ENCODE peak calls at places on chromosomes 2 and 18, in six cellular contexts. R, X, E, I, P and W are unnamed samples.
A peak's percentile ranks its signal among the peaks of the same experiment; 100 is the strongest.

GRCh38 chr2:125516496-125517109 is 1139.4 kb upstream of the GYPC start:
- DNase-seq in R (peak; percentile 6), X (no peak), E (no peak), I (no peak), P (no peak), W (no peak)

GRCh38 chr2:106359512-106359911 is 108.7 kb downstream of the RGPD3 start:
- DNase-seq in R (no peak), X (no peak), E (no peak), I (no peak), P (no peak), W (no peak)

GRCh38 chr2:20599001-20599600 is 51.8 kb downstream of the HS1BP3 start:
- DNase-seq in R (no peak), X (no peak), E (peak; percentile 30), I (peak; percentile 89), P (no peak), W (no peak)

GRCh38 chr2:176496756-176497155 is 227.5 kb downstream of the MTX2 start:
- DNase-seq in R (no peak), X (no peak), E (no peak), I (no peak), P (no peak), W (no peak)

GRCh38 chr18:37565138-37565984 is at the start of gene CELF4:
- DNase-seq in R (peak; percentile 41), X (no peak), E (no peak), I (peak; percentile 74), P (no peak), W (no peak)

GRCh38 chr2:219142329-219142728 is 18.3 kb downstream of the NHEJ1 start:
- DNase-seq in R (peak; percentile 35), X (peak; percentile 76), E (no peak), I (no peak), P (peak; percentile 68), W (peak; percentile 75)

GRCh38 chr2:143946436-143947385 is 573.2 kb downstream of the ZEB2 start:
- DNase-seq in R (no peak), X (peak; percentile 49), E (no peak), I (no peak), P (no peak), W (peak; percentile 63)

GRCh38 chr2:68993660-68994059 is 19.2 kb downstream of the GKN1 start:
- DNase-seq in R (no peak), X (no peak), E (no peak), I (no peak), P (no peak), W (no peak)

GRCh38 chr18:61290616-61291015 is 42.6 kb upstream of the CDH20 start:
- DNase-seq in R (no peak), X (no peak), E (no peak), I (no peak), P (no peak), W (no peak)

GRCh38 chr18:50315100-50315871 is 27.8 kb upstream of the CXXC1 start:
- DNase-seq in R (no peak), X (no peak), E (no peak), I (no peak), P (no peak), W (no peak)

GRCh38 chr2:54814367-54815155 is 91.1 kb downstream of the EML6 start:
- DNase-seq in R (no peak), X (no peak), E (no peak), I (no peak), P (no peak), W (no peak)

GRCh38 chr2:39141346-39142011 is 20.6 kb upstream of the SOS1 start:
- DNase-seq in R (no peak), X (no peak), E (no peak), I (no peak), P (peak; percentile 70), W (no peak)

GRCh38 chr18:8034674-8035073 is 467.6 kb downstream of the PTPRM start:
- DNase-seq in R (no peak), X (no peak), E (no peak), I (no peak), P (no peak), W (no peak)

GRCh38 chr18:28412521-28412920 is 235.6 kb upstream of the CDH2 start:
- DNase-seq in R (no peak), X (no peak), E (no peak), I (no peak), P (no peak), W (no peak)

GRCh38 chr18:75208055-75208835 is 694 bp downstream of the PTGR3 start:
- DNase-seq in R (peak; percentile 61), X (no peak), E (peak; percentile 71), I (peak; percentile 89), P (peak; percentile 57), W (no peak)

GRCh38 chr2:126860395-126860794 is 38.3 kb upstream of the TEX51 start:
- DNase-seq in R (no peak), X (no peak), E (no peak), I (no peak), P (no peak), W (no peak)

GRCh38 chr18:51149605-51150429 is 47.7 kb downstream of the MEX3C start:
- DNase-seq in R (peak; percentile 60), X (no peak), E (no peak), I (no peak), P (peak; percentile 35), W (peak; percentile 6)

GRCh38 chr18:3305354-3305762 is 43.4 kb downstream of the MYL12B start:
- DNase-seq in R (peak; percentile 98), X (peak; percentile 86), E (no peak), I (no peak), P (peak; percentile 98), W (peak; percentile 96)

GRCh38 chr2:3459185-3460015 is 59.9 kb downstream of the ADI1 start:
- DNase-seq in R (no peak), X (no peak), E (peak; percentile 21), I (peak; percentile 77), P (no peak), W (no peak)

GRCh38 chr2:190978389-190979053 is 35.5 kb downstream of the STAT1 start:
- DNase-seq in R (peak; percentile 73), X (peak; percentile 15), E (no peak), I (no peak), P (peak; percentile 58), W (peak; percentile 30)

GRCh38 chr18:76437011-76437410 is 58.0 kb downstream of the ZNF516 start:
- DNase-seq in R (no peak), X (no peak), E (no peak), I (peak; percentile 45), P (no peak), W (no peak)

GRCh38 chr18:59878644-59879043 is 21.2 kb upstream of the PMAIP1 start:
- DNase-seq in R (no peak), X (no peak), E (no peak), I (no peak), P (no peak), W (no peak)

GRCh38 chr2:118047273-118047898 is 33.5 kb upstream of the CCDC93 start:
- DNase-seq in R (peak; percentile 57), X (no peak), E (no peak), I (no peak), P (peak; percentile 64), W (no peak)

GRCh38 chr2:178409261-178409660 is 41.7 kb downstream of the PRKRA start:
- DNase-seq in R (no peak), X (no peak), E (no peak), I (no peak), P (no peak), W (no peak)

GRCh38 chr2:68432696-68433658 is 34.1 kb downstream of the FBXO48 start:
- DNase-seq in R (no peak), X (no peak), E (no peak), I (peak; percentile 76), P (no peak), W (no peak)

GRCh38 chr2:159615936-159616733 is at the start of gene BAZ2B:
- DNase-seq in R (peak; percentile 88), X (no peak), E (no peak), I (no peak), P (peak; percentile 84), W (no peak)

GRCh38 chr2:34012728-34013302 is 413.7 kb upstream of the FAM98A start:
- DNase-seq in R (peak; percentile 54), X (no peak), E (peak; percentile 31), I (no peak), P (peak; percentile 18), W (peak; percentile 6)
- TF ChIP-seq CTCF in R (peak; percentile 68), X (peak; percentile 67), E (no peak), I (peak; percentile 45), P (peak; percentile 38), W (peak; percentile 43)

DNA sequence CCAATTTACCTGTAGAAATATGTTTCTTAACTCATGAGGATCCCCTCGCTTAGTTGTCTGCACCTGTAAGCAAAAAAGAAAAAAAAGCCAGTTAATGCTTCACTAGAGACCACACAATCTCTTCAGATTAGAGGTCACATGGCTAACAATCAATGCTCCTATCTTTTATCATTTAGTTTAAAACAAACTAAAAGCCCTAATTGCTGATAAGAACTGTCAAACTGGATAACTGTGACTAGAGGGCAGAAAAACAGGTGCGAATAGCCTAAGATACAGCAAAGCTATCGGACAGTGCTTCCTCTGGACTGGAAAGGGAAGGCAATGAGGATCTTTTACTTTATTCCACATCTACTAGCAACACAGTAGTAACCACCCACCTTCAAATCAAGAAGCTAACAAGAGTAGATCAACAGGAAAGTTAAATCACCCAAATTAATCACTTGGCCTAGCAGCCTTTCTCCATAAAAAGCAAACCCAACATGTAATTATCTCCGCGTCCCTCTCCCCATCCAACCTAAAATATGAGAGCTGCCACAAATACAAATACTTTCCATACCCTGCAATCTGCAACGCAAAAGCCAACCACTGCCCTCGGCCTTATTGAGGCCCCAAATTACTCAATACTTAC is 734 bp downstream of the SLC25A12 start:
- DNase-seq in R (peak; percentile 36), X (no peak), E (no peak), I (no peak), P (peak; percentile 33), W (no peak)
- TF ChIP-seq CTCF in R (no peak), X (no peak), E (no peak), I (no peak), P (no peak), W (no peak)

DNA sequence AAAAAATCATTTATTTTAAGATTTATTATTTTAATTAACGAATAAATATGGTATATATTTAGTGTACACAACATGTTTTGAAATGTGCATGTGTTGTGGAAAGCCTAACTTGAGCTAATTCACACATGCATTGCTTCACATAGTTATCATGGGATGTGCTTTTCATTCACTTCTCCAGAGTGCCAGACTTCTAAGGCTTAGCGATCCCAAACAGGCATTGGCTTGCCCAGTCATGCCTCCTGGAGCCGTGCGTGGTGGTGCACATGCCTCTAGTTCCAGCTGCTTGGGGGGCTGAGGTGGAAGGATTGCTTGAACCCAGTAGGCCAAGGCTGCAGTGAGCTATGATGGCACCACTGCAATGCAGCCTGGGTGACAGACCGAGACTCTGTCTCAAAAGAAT is 40.5 kb downstream of the ARHGEF4 start:
- DNase-seq in R (no peak), X (no peak), E (no peak), I (no peak), P (no peak), W (no peak)
- TF ChIP-seq CTCF in R (no peak), X (no peak), E (no peak), I (no peak), P (no peak), W (no peak)

GRCh38 chr2:56133441-56133840 is 50.3 kb upstream of the CCDC85A start:
- DNase-seq in R (no peak), X (no peak), E (no peak), I (no peak), P (no peak), W (no peak)

GRCh38 chr2:56132138-56132537 is 51.7 kb upstream of the CCDC85A start:
- DNase-seq in R (peak; percentile 77), X (no peak), E (no peak), I (no peak), P (peak; percentile 76), W (peak; percentile 10)

GRCh38 chr2:56128235-56128634 is 55.6 kb upstream of the CCDC85A start:
- DNase-seq in R (no peak), X (no peak), E (no peak), I (no peak), P (peak; percentile 5), W (no peak)

GRCh38 chr2:56127773-56128170 is 56.0 kb upstream of the CCDC85A start:
- DNase-seq in R (no peak), X (no peak), E (no peak), I (no peak), P (no peak), W (no peak)

GRCh38 chr2:56130463-56131070 is 53.2 kb upstream of the CCDC85A start:
- DNase-seq in R (peak; percentile 78), X (no peak), E (no peak), I (no peak), P (peak; percentile 70), W (peak; percentile 15)
- TF ChIP-seq CTCF in R (peak; percentile 97), X (peak; percentile 87), E (no peak), I (peak; percentile 41), P (peak; percentile 93), W (peak; percentile 79)